ENCODE peak calls at places on chromosome 12, in four cellular contexts. W is BE2C; B is activated naive CD4-positive, alpha-beta T cell treated with anti-CD3 and anti-CD28 coated beads, Interleukin-2, amount 10 ng/mL, durations not matched to agents 7 days and 5 days; I is left lung. C is an unnamed sample.

GRCh38 chr12:14272954-14273910 is 92.2 kb upstream of the ATF7IP start:
- DNase-seq in W (no peak), B (no peak), I (no peak), C (no peak)

GRCh38 chr12:1030779-1031178 is 39.8 kb downstream of the ERC1 start:
- DNase-seq in W (no peak), B (no peak), I (no peak), C (no peak)

GRCh38 chr12:51218607-51219161 is 822 bp upstream of the POU6F1 start:
- DNase-seq in W (peak), B (no peak), I (no peak), C (peak)

GRCh38 chr12:119574255-119574654 is 19.3 kb upstream of the TMEM233 start:
- DNase-seq in W (no peak), B (no peak), I (no peak), C (no peak)

GRCh38 chr12:47903927-47904646 is 707 bp downstream of the VDR start:
- DNase-seq in W (no peak), B (peak), I (peak), C (peak)

GRCh38 chr12:101564912-101565311 is 29.9 kb upstream of the MYBPC1 start:
- DNase-seq in W (no peak), B (no peak), I (no peak), C (no peak)

GRCh38 chr12:54016478-54016964 is 7.7 kb downstream of the HOXC8 start:
- DNase-seq in W (peak), B (no peak), I (peak), C (no peak)

GRCh38 chr12:124938606-124939427 is 24.4 kb upstream of the UBC start:
- DNase-seq in W (peak), B (peak), I (peak), C (no peak)

GRCh38 chr12:124847675-124848074 is 16.0 kb downstream of the SCARB1 start:
- DNase-seq in W (no peak), B (no peak), I (no peak), C (no peak)

GRCh38 chr12:116821291-116821690 is 60.0 kb downstream of the HRK start:
- DNase-seq in W (no peak), B (no peak), I (no peak), C (no peak)

GRCh38 chr12:26338574-26339572 is 143.5 kb downstream of the SSPN start:
- DNase-seq in W (no peak), B (no peak), I (no peak), C (no peak)

GRCh38 chr12:113684908-113685512 is 213.3 kb upstream of the LHX5 start:
- DNase-seq in W (no peak), B (no peak), I (no peak), C (no peak)

GRCh38 chr12:106907411-106907810 is 48.3 kb upstream of the TMEM263 start:
- DNase-seq in W (no peak), B (no peak), I (no peak), C (no peak)

GRCh38 chr12:54370218-54370730 is 6.0 kb upstream of the GPR84 start:
- DNase-seq in W (peak), B (no peak), I (peak), C (peak)

GRCh38 chr12:69189378-69189978 is 49.9 kb upstream of the CPSF6 start:
- DNase-seq in W (no peak), B (no peak), I (no peak), C (no peak)

GRCh38 chr12:131482199-131482598 is 228.7 kb upstream of the SFSWAP start:
- DNase-seq in W (no peak), B (no peak), I (no peak), C (no peak)

GRCh38 chr12:116692605-116693004 is 45.3 kb downstream of the SPRING1 start:
- DNase-seq in W (no peak), B (no peak), I (no peak), C (no peak)

GRCh38 chr12:113030875-113031525 is 25.5 kb upstream of the DTX1 start:
- DNase-seq in W (peak), B (no peak), I (no peak), C (no peak)

GRCh38 chr12:175250-175649 is 38.7 kb downstream of the SLC6A12 start:
- DNase-seq in W (peak), B (no peak), I (peak), C (no peak)

GRCh38 chr12:4483885-4484823 is 38.5 kb upstream of the FGF6 start:
- DNase-seq in W (no peak), B (no peak), I (no peak), C (no peak)

GRCh38 chr12:123363385-123363742 is 1.3 kb downstream of the SBNO1 start:
- DNase-seq in W (no peak), B (no peak), I (no peak), C (no peak)

GRCh38 chr12:30169839-30170591 is 386.3 kb upstream of the TMTC1 start:
- DNase-seq in W (no peak), B (no peak), I (peak), C (no peak)

GRCh38 chr12:58528266-58528665 is 392.0 kb downstream of the LRIG3 start:
- DNase-seq in W (no peak), B (no peak), I (no peak), C (no peak)

GRCh38 chr12:27623645-27624044 is 72.6 kb upstream of the REP15 start:
- DNase-seq in W (no peak), B (no peak), I (no peak), C (no peak)